ENCODE peak calls at places on chromosomes 6 and 20, in four cellular contexts. V is fibroblast of the aortic adventitia; M is fibroblast of pulmonary artery; H is stimulated activated CD4-positive, alpha-beta T cell treated with anti-CD3 and anti-CD28 coated beads, Interleukin-15, amount 100 ng/mL, for 1 hour. W is an unnamed sample.
A peak's percentile ranks its signal among the peaks of the same experiment; 100 is the strongest.

GRCh38 chr20:17648782-17649730 is 33.0 kb downstream of the RRBP1 start:
- DNase-seq in V (no peak), H (no peak), M (no peak), W (no peak)

GRCh38 chr20:52410182-52410647 is 218.6 kb upstream of the ZFP64 start:
- DNase-seq in H (peak; percentile 28), M (peak; percentile 84), V (peak; percentile 6), W (no peak)

GRCh38 chr20:48933017-48933766 is 11.7 kb downstream of the ARFGEF2 start:
- DNase-seq in V (no peak), M (no peak), H (no peak), W (no peak)

GRCh38 chr20:54200487-54201267 is 7.2 kb upstream of the PFDN4 start:
- DNase-seq in V (no peak), H (no peak), M (no peak), W (no peak)

GRCh38 chr6:42727084-42727601 is 4.7 kb upstream of the PRPH2 start:
- DNase-seq in H (no peak), V (no peak), M (no peak), W (no peak)

GRCh38 chr6:150932976-150933375 is 67.5 kb downstream of the MTHFD1L start:
- DNase-seq in M (no peak), V (peak; percentile 95), H (no peak), W (no peak)

GRCh38 chr6:151440930-151441329 is 11.0 kb downstream of the RMND1 start:
- DNase-seq in V (peak; percentile 79), H (no peak), M (peak; percentile 66), W (no peak)

GRCh38 chr6:46184114-46184513 is 13.3 kb upstream of the ENPP5 start:
- DNase-seq in M (peak; percentile 84), H (no peak), V (peak; percentile 96), W (no peak)

GRCh38 chr6:69422474-69422873 is 374.3 kb downstream of the LMBRD1 start:
- DNase-seq in H (no peak), M (no peak), V (no peak), W (no peak)

GRCh38 chr20:41245086-41245707 is 72.3 kb downstream of the ZHX3 start:
- DNase-seq in H (no peak), V (peak; percentile 47), M (peak; percentile 53), W (no peak)

GRCh38 chr20:47244451-47244850 is 112.0 kb downstream of the ZMYND8 start:
- DNase-seq in V (no peak), M (no peak), H (no peak), W (no peak)

GRCh38 chr20:47620808-47621805 is 119.4 kb downstream of the NCOA3 start:
- DNase-seq in M (peak; percentile 88), V (peak; percentile 89), H (no peak), W (no peak)

GRCh38 chr6:29912840-29913239 is 29.5 kb upstream of the HLA-A start:
- DNase-seq in H (no peak), V (no peak), M (no peak), W (no peak)

GRCh38 chr20:62899633-62900051 is 26.7 kb downstream of the DIDO1 start:
- DNase-seq in H (no peak), M (peak; percentile 23), V (no peak), W (no peak)

GRCh38 chr6:43213431-43213830 is 15.8 kb downstream of the DNPH1 start:
- DNase-seq in H (no peak), V (no peak), M (no peak), W (no peak)

GRCh38 chr6:26743157-26743821 is 83.7 kb upstream of the ZNF322 start:
- DNase-seq in H (no peak), V (peak; percentile 53), M (peak; percentile 47), W (no peak)

GRCh38 chr6:74073429-74073828 is 377.4 kb downstream of the CD109 start:
- DNase-seq in H (no peak), V (peak; percentile 66), M (peak; percentile 20), W (no peak)

GRCh38 chr20:41150664-41151063 is 13.3 kb downstream of the PLCG1 start:
- DNase-seq in V (no peak), H (no peak), M (no peak), W (no peak)

GRCh38 chr6:167679137-167679736 is 147.5 kb upstream of the AFDN start:
- DNase-seq in V (no peak), H (no peak), M (no peak), W (no peak)

GRCh38 chr6:121711472-121711871 is 276.0 kb downstream of the GJA1 start:
- DNase-seq in H (no peak), M (no peak), V (no peak), W (no peak)

GRCh38 chr6:139406577-139407343 is 32.3 kb upstream of the CITED2 start:
- DNase-seq in H (no peak), V (no peak), M (no peak), W (no peak)

GRCh38 chr6:137203256-137203655 is 15.9 kb downstream of the IFNGR1 start:
- DNase-seq in M (no peak), V (no peak), H (no peak), W (no peak)

GRCh38 chr6:168129292-168130167 is 50.5 kb upstream of the FRMD1 start:
- DNase-seq in V (no peak), H (no peak), M (no peak), W (no peak)

GRCh38 chr6:54702772-54703171 is 143.8 kb upstream of the FAM83B start:
- DNase-seq in V (no peak), H (no peak), M (no peak), W (no peak)

GRCh38 chr6:36933102-36933501 is 21.4 kb upstream of the PI16 start:
- DNase-seq in H (no peak), V (no peak), M (peak; percentile 36), W (no peak)

GRCh38 chr6:81981812-81982211 is 229.3 kb upstream of the TENT5A start:
- DNase-seq in H (no peak), M (peak; percentile 75), V (peak; percentile 86), W (no peak)

GRCh38 chr20:46130534-46130933 is 12.4 kb downstream of the CD40 start:
- DNase-seq in V (no peak), M (no peak), H (no peak), W (no peak)

GRCh38 chr6:53837875-53838806 is 43.3 kb downstream of the LRRC1 start:
- DNase-seq in V (peak; percentile 7), M (peak; percentile 24), H (no peak), W (no peak)

GRCh38 chr6:33414592-33415271 is 3.2 kb downstream of the CUTA start:
- DNase-seq in H (no peak), V (no peak), M (no peak), W (no peak)

GRCh38 chr6:121901432-121901831 is 466.0 kb downstream of the GJA1 start:
- DNase-seq in V (no peak), M (no peak), H (no peak), W (no peak)

GRCh38 chr6:26593278-26594127 is 3.2 kb upstream of the ABT1 start:
- DNase-seq in H (no peak), V (no peak), M (no peak), W (no peak)

GRCh38 chr6:12875061-12875460 is 158.5 kb downstream of the PHACTR1 start:
- DNase-seq in V (peak; percentile 32), M (peak; percentile 8), H (no peak), W (no peak)

GRCh38 chr6:140002406-140003022 is 628.1 kb upstream of the CITED2 start:
- DNase-seq in H (no peak), V (peak; percentile 74), M (no peak), W (no peak)

GRCh38 chr6:39088331-39088730 is 26.7 kb downstream of the SAYSD1 start:
- DNase-seq in M (peak; percentile 74), V (peak; percentile 88), H (no peak), W (no peak)

GRCh38 chr20:39986231-39986904 is 702.7 kb downstream of the MAFB start:
- DNase-seq in V (peak; percentile 45), H (no peak), M (peak; percentile 12), W (no peak)

GRCh38 chr20:49450281-49450707 is 32.2 kb downstream of the KCNB1 start:
- DNase-seq in V (no peak), H (no peak), M (no peak), W (no peak)